ENCODE peak calls at places on chromosomes 3 and 15, in nine cellular contexts. Q is pancreas, G is SJSA1, O is IMR-90, H is GM23338, N is Peyer's patch, J is right cardiac atrium, K is stomach, C is mesenchymal stem cell. F is an unnamed sample. For H3K4me1, the result is how much of the 10 kb centered on the place peaks cover.

GRCh38 chr3:35659808-35660207 is 20.5 kb downstream of the ARPP21 start:
- DNase-seq in Q (peak), G (no peak), O (no peak), H (peak), N (no peak), J (no peak), K (no peak), C (no peak), F (no peak)

GRCh38 chr3:74789111-74789510 is 174.7 kb upstream of the CNTN3 start:
- DNase-seq in Q (peak), G (no peak), O (peak), H (no peak), N (no peak), J (no peak), K (no peak), C (no peak), F (no peak)

GRCh38 chr3:190059242-190059590 is 61.5 kb downstream of the P3H2 start:
- DNase-seq in Q (no peak), G (no peak), O (peak), H (no peak), N (no peak), J (no peak), K (no peak), C (peak), F (no peak)

GRCh38 chr15:29043731-29044485 is 158.1 kb downstream of the APBA2 start:
- DNase-seq in Q (no peak), G (no peak), O (peak), H (no peak), N (no peak), J (no peak), K (no peak), C (peak), F (no peak)

GRCh38 chr3:13105851-13106250 is 32.6 kb upstream of the IQSEC1 start:
- DNase-seq in Q (no peak), G (no peak), O (no peak), H (peak), N (no peak), J (no peak), K (no peak), C (no peak), F (no peak)

GRCh38 chr3:88985491-88985890 is 121.9 kb upstream of the EPHA3 start:
- DNase-seq in Q (no peak), G (no peak), O (peak), H (no peak), N (no peak), J (no peak), K (no peak), C (peak), F (no peak)

GRCh38 chr3:177578488-177578887 is 381.2 kb upstream of the TBL1XR1 start:
- DNase-seq in Q (no peak), G (no peak), O (no peak), H (no peak), N (no peak), J (no peak), K (no peak), C (no peak), F (no peak)

GRCh38 chr3:69906351-69906966 is 93.1 kb upstream of the SAMMSON start:
- DNase-seq in Q (no peak), G (no peak), O (no peak), H (no peak), N (no peak), J (no peak), K (no peak), C (peak), F (no peak)

GRCh38 chr3:143482106-143483088 is 362.8 kb downstream of the CHST2 start:
- DNase-seq in Q (no peak), G (no peak), O (no peak), H (no peak), N (no peak), J (no peak), K (peak), C (no peak), F (no peak)

GRCh38 chr15:43277231-43277823 is 10.6 kb upstream of the TGM5 start:
- DNase-seq in Q (no peak), G (no peak), O (no peak), H (no peak), N (no peak), J (no peak), K (no peak), C (no peak), F (no peak)

GRCh38 chr3:137110392-137110996 is 152.7 kb downstream of the IL20RB start:
- DNase-seq in Q (peak), G (no peak), O (peak), H (peak), N (no peak), J (no peak), K (no peak), C (peak), F (no peak)

GRCh38 chr3:67377299-67377698 is 277.1 kb downstream of the SUCLG2 start:
- DNase-seq in Q (no peak), G (no peak), O (no peak), H (peak), N (no peak), J (no peak), K (no peak), C (peak), F (no peak)

GRCh38 chr3:149843502-149843901 is 30.5 kb downstream of the RNF13 start:
- DNase-seq in Q (no peak), G (no peak), O (no peak), H (no peak), N (no peak), J (no peak), K (no peak), C (no peak), F (no peak)

GRCh38 chr15:83692820-83693581 is 39.1 kb downstream of the ADAMTSL3 start:
- DNase-seq in Q (no peak), G (no peak), O (no peak), H (peak), N (no peak), J (no peak), K (no peak), C (peak), F (no peak)

GRCh38 chr3:53225181-53225580 is 30.6 kb downstream of the TKT start:
- DNase-seq in Q (no peak), G (no peak), O (no peak), H (no peak), N (no peak), J (no peak), K (no peak), C (no peak), F (peak)

GRCh38 chr15:80242132-80242769 is 9.8 kb downstream of the CTXND1 start:
- DNase-seq in Q (no peak), G (no peak), O (peak), H (peak), N (no peak), J (peak), K (no peak), C (peak), F (peak)

GRCh38 chr3:177431525-177432255 is 234.4 kb upstream of the TBL1XR1 start:
- DNase-seq in Q (no peak), G (no peak), O (no peak), H (peak), N (no peak), J (no peak), K (no peak), C (no peak), F (no peak)

GRCh38 chr15:90539789-90540188 is 10.1 kb downstream of the CRTC3 start:
- DNase-seq in Q (no peak), G (no peak), O (no peak), H (no peak), N (no peak), J (no peak), K (no peak), C (no peak), F (no peak)

GRCh38 chr3:40588406-40588805 is 63.6 kb downstream of the ZNF621 start:
- DNase-seq in Q (no peak), G (no peak), O (no peak), H (peak), N (no peak), J (no peak), K (no peak), C (no peak), F (no peak)

GRCh38 chr3:33246786-33247185 is 28.2 kb upstream of the SUSD5 start:
- DNase-seq in Q (no peak), G (no peak), O (no peak), H (no peak), N (no peak), J (no peak), K (no peak), C (no peak), F (no peak)

GRCh38 chr3:142086581-142087090 is 62.7 kb downstream of the TFDP2 start:
- DNase-seq in Q (no peak), G (no peak), O (no peak), H (no peak), N (no peak), J (no peak), K (no peak), C (no peak), F (no peak)

GRCh38 chr3:108590443-108590842 is 921 bp downstream of the DZIP3 start:
- DNase-seq in Q (no peak), G (no peak), O (no peak), H (peak), N (no peak), J (no peak), K (no peak), C (peak), F (no peak)

GRCh38 chr3:10485380-10485779 is 20.0 kb downstream of the ATP2B2 start:
- DNase-seq in Q (no peak), G (no peak), O (no peak), H (no peak), N (no peak), J (no peak), K (no peak), C (no peak), F (no peak)

GRCh38 chr3:73848173-73848751 is 223.5 kb upstream of the PDZRN3 start:
- DNase-seq in Q (no peak), G (no peak), O (peak), H (peak), N (no peak), J (no peak), K (no peak), C (peak), F (no peak)

GRCh38 chr3:128504533-128504915 is 11.5 kb upstream of the GATA2 start:
- DNase-seq in Q (no peak), G (peak), O (no peak), H (no peak), N (no peak), J (no peak), K (no peak), C (no peak), F (no peak)

GRCh38 chr3:161142486-161142885 is 37.3 kb upstream of the B3GALNT1 start:
- DNase-seq in Q (no peak), G (no peak), O (no peak), H (no peak), N (no peak), J (no peak), K (no peak), C (no peak), F (no peak)

GRCh38 chr3:158313344-158313927 is 203.5 kb downstream of the RSRC1 start:
- DNase-seq in Q (no peak), G (no peak), O (peak), H (peak), N (no peak), J (no peak), K (no peak), C (peak), F (no peak)

GRCh38 chr3:148757238-148757930 is 59.7 kb downstream of the AGTR1 start:
- DNase-seq in Q (no peak), G (no peak), O (peak), H (no peak), N (no peak), J (no peak), K (no peak), C (peak), F (no peak)

GRCh38 chr15:80251505-80252280 is at the start of gene CTXND1:
- DNase-seq in Q (peak), G (no peak), O (no peak), H (peak), N (no peak), J (no peak), K (no peak), C (no peak), F (peak)

GRCh38 chr3:8503871-8504610 is 2.4 kb downstream of the LMCD1 start:
- DNase-seq in Q (no peak), G (no peak), O (no peak), H (peak), N (no peak), J (no peak), K (no peak), C (no peak), F (no peak)

GRCh38 chr3:99119312-99119810 is 217.9 kb upstream of the DCBLD2 start:
- DNase-seq in Q (no peak), G (no peak), O (peak), H (no peak), N (no peak), J (no peak), K (no peak), C (no peak), F (no peak)

GRCh38 chr3:41673643-41674042 is 288.3 kb downstream of the ULK4 start:
- DNase-seq in Q (no peak), G (no peak), O (peak), H (no peak), N (no peak), J (no peak), K (no peak), C (peak), F (no peak)

GRCh38 chr3:174858353-174858752 is 781 bp upstream of the NAALADL2 start:
- DNase-seq in Q (no peak), G (no peak), O (no peak), H (no peak), N (no peak), J (no peak), K (no peak), C (no peak), F (no peak)

GRCh38 chr3:85801955-85802354 is 843.2 kb downstream of the CADM2 start:
- DNase-seq in Q (no peak), G (no peak), O (no peak), H (peak), N (no peak), J (no peak), K (no peak), C (no peak), F (no peak)

GRCh38 chr3:177932750-177933660 is 603.2 kb upstream of the KCNMB2 start:
- DNase-seq in Q (no peak), G (no peak), O (peak), H (no peak), N (no peak), J (no peak), K (no peak), C (no peak), F (no peak)

GRCh38 chr3:134067311-134068161 is 37.8 kb upstream of the SLCO2A1 start:
- DNase-seq in Q (no peak), G (peak), O (no peak), H (no peak), N (no peak), J (no peak), K (no peak), C (no peak), F (no peak)

GRCh38 chr3:188298585-188298984 is 144.6 kb downstream of the LPP start:
- DNase-seq in Q (no peak), G (no peak), O (no peak), H (no peak), N (no peak), J (no peak), K (no peak), C (no peak), F (no peak)

GRCh38 chr3:122021811-122022401 is at the start of gene ILDR1:
- DNase-seq in Q (peak), G (no peak), O (no peak), H (peak), N (peak), J (no peak), K (peak), C (no peak), F (no peak)

GRCh38 chr15:68790910-68791309 is 29.8 kb downstream of the ANP32A start:
- DNase-seq in Q (no peak), G (no peak), O (no peak), H (no peak), N (no peak), J (no peak), K (no peak), C (no peak), F (no peak)

GRCh38 chr15:68792901-68793766 is 27.6 kb downstream of the ANP32A start:
- DNase-seq in Q (peak), G (no peak), O (no peak), H (no peak), N (no peak), J (no peak), K (peak), C (no peak), F (no peak)

GRCh38 chr15:68789921-68790575 is 30.6 kb downstream of the ANP32A start:
- DNase-seq in Q (no peak), G (no peak), O (peak), H (peak), N (no peak), J (no peak), K (no peak), C (peak), F (no peak)

GRCh38 chr15:68793776-68794175 is 26.9 kb downstream of the ANP32A start:
- DNase-seq in Q (no peak), G (no peak), O (no peak), H (no peak), N (no peak), J (no peak), K (no peak), C (no peak), F (no peak)

DNA sequence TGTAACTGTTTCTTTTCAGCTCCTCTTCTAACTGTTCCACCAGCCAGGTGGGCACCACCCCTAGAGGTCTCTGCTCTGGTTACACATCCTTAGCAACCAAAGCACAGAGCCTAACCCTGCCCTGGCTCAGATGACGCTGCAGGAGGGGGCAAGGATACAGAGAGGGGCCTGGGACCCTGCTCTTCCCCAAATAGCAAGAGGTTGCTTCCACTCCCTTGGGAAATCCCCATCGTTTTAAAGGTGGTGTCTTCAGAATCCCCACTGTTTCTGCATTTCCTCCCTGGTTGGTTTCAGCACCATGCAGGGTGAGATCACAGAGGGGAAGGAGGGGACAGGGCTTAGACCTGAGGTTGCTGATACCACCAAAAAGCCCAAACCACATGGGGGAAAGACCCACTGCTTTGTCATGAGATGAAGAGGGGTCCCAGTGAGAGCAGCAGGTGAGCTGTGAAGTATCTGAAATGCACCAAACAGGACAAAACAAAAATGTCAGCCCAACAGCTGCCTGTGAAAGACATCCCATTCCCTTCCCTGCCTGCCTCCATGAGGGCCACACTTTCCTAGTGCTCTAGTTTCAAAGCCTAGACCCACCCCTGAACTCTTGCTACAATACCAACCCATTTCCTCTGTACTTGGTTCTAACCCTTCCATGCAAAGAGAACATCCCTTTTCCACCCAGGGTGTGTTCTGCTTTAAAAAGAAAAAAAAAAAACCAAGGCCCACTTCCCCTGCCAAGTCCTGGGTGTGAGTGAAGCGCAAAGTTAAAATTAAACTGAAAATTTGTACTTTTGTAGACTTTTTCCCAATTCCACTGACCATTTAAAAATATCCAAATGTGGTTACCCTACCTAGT is 29.0 kb downstream of the ANP32A start:
- DNase-seq in Q (no peak), G (no peak), O (no peak), H (peak), N (no peak), J (no peak), K (no peak), C (no peak), F (no peak)
- H3K4me1 ChIP-seq in Q (half or more), G (under half), O (under half), H (half or more), N (half or more), J (half or more), K (half or more), C (under half), F (half or more)

DNA sequence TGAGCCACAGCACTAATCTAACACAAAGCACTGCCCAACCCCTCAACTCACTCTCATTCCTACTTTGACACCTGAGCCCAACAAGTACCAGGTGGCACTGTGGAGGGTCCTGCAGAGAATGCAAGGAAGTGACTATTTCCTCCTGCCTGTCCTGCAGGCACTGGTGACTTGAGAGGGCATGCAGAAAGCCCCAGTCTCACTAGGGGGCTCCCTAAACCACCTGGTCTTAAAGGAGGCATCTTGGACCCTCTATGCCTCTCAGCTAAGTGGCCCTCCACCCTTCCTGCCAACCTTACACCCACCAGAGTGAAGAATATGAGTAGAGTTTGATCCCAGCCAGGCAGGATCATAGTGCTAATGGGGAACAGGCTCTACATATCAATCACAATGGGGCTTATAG is 15.2 kb downstream of the TRAIP start:
- DNase-seq in Q (no peak), G (no peak), O (no peak), H (peak), N (no peak), J (no peak), K (no peak), C (peak), F (peak)
- H3K27ac ChIP-seq in Q (no peak), G (no peak), O (no peak), H (no peak), N (no peak), J (no peak), K (no peak), C (no peak), F (peak)

GRCh38 chr15:73628976-73629854 is 4.0 kb downstream of the NPTN start:
- DNase-seq in Q (no peak), G (no peak), O (no peak), H (no peak), N (no peak), J (no peak), K (no peak), C (peak), F (no peak)
- H3K4me1 ChIP-seq in Q (half or more), G (under half), O (under half), H (half or more), N (half or more), J (under half), K (half or more), C (under half), F (half or more)

GRCh38 chr3:184672335-184672734 is 39.5 kb downstream of the MAGEF1 start:
- DNase-seq in Q (no peak), G (no peak), O (no peak), H (no peak), N (no peak), J (no peak), K (no peak), C (no peak), F (no peak)

GRCh38 chr3:184676927-184677326 is 34.9 kb downstream of the MAGEF1 start:
- DNase-seq in Q (no peak), G (no peak), O (no peak), H (no peak), N (peak), J (no peak), K (no peak), C (no peak), F (no peak)

GRCh38 chr3:184672972-184673875 is 38.6 kb downstream of the MAGEF1 start:
- DNase-seq in Q (no peak), G (no peak), O (no peak), H (no peak), N (no peak), J (no peak), K (no peak), C (no peak), F (no peak)

GRCh38 chr3:184677344-184678316 is 34.2 kb downstream of the MAGEF1 start:
- DNase-seq in Q (no peak), G (no peak), O (no peak), H (no peak), N (no peak), J (no peak), K (no peak), C (no peak), F (no peak)

GRCh38 chr3:184674626-184675025 is 37.2 kb downstream of the MAGEF1 start:
- DNase-seq in Q (no peak), G (no peak), O (no peak), H (no peak), N (no peak), J (no peak), K (no peak), C (no peak), F (no peak)
- H3K27ac ChIP-seq in Q (no peak), G (no peak), O (no peak), H (no peak), N (no peak), J (no peak), K (no peak), C (no peak), F (no peak)